ENCODE peak calls at places on chromosomes 13 and 19, in nine cellular contexts. Z is left lung, G is body of pancreas, C is tibial nerve, O is kidney, Q is AG04450, U is RWPE1, M is uterus, W is adrenal gland. Y is an unnamed sample.

GRCh38 chr13:46648166-46648607 is 95.2 kb downstream of the LRCH1 start:
- DNase-seq in O (no peak), G (peak; percentile 66), C (no peak), M (no peak), U (no peak), Z (no peak), Q (no peak), W (no peak), Y (no peak)

GRCh38 chr13:27921961-27922910 is 2.4 kb downstream of the PDX1 start:
- DNase-seq in O (no peak), Q (no peak), W (no peak), Z (no peak), M (no peak), U (no peak), C (no peak), G (no peak), Y (no peak)

GRCh38 chr19:3880471-3881271 is at the start of gene ATCAY:
- DNase-seq in U (no peak), M (no peak), O (no peak), Z (no peak), W (peak; percentile 84), C (no peak), Q (no peak), G (no peak), Y (no peak)

GRCh38 chr13:109497917-109498316 is 288.5 kb downstream of the IRS2 start:
- DNase-seq in W (no peak), G (no peak), Q (no peak), U (no peak), Z (no peak), O (no peak), C (no peak), M (no peak), Y (no peak)

GRCh38 chr13:51759240-51759639 is 44.7 kb downstream of the DHRS12 start:
- DNase-seq in Z (no peak), U (no peak), W (no peak), C (no peak), G (no peak), M (no peak), O (no peak), Q (peak; percentile 29), Y (no peak)

GRCh38 chr13:28531195-28531955 is 36.4 kb upstream of the FLT1 start:
- DNase-seq in G (peak; percentile 19), M (no peak), Z (no peak), U (no peak), C (no peak), O (no peak), W (peak; percentile 70), Q (no peak), Y (no peak)

GRCh38 chr19:45470147-45471081 is 2.6 kb downstream of the FOSB start:
- DNase-seq in W (peak; percentile 66), Q (no peak), U (peak; percentile 48), M (peak; percentile 48), O (peak; percentile 83), C (peak; percentile 32), Z (peak; percentile 76), G (no peak), Y (peak; percentile 72)

GRCh38 chr13:31970237-31970930 is 61.2 kb upstream of the FRY start:
- DNase-seq in M (no peak), G (no peak), C (no peak), U (peak; percentile 27), Q (peak; percentile 33), Z (no peak), W (no peak), O (no peak), Y (no peak)

GRCh38 chr13:56720841-56721240 is 419.9 kb upstream of the PRR20A start:
- DNase-seq in M (no peak), U (peak; percentile 20), W (no peak), O (no peak), G (no peak), Z (no peak), C (no peak), Q (no peak), Y (no peak)

GRCh38 chr13:101473458-101473857 is 21.0 kb downstream of the ITGBL1 start:
- DNase-seq in G (no peak), O (no peak), Q (peak; percentile 63), U (no peak), C (no peak), Z (no peak), W (no peak), M (no peak), Y (no peak)

GRCh38 chr19:55257461-55258411 is 1.1 kb downstream of the PPP6R1 start:
- DNase-seq in U (peak; percentile 50), Z (peak; percentile 74), W (no peak), Q (no peak), M (peak; percentile 25), C (no peak), G (no peak), O (peak; percentile 72), Y (no peak)

GRCh38 chr19:52398091-52398461 is 427 bp downstream of the ZNF528 start:
- DNase-seq in O (no peak), Q (no peak), W (no peak), M (no peak), Z (no peak), G (peak; percentile 2), U (peak; percentile 6), C (no peak), Y (peak; percentile 65)

GRCh38 chr13:48403929-48404328 is 9.0 kb downstream of the LPAR6 start:
- DNase-seq in O (no peak), W (no peak), Q (no peak), Z (no peak), C (no peak), G (peak; percentile 3), M (no peak), U (no peak), Y (no peak)

GRCh38 chr19:28535352-28535775 is 677.6 kb downstream of the UQCRFS1 start:
- DNase-seq in M (no peak), O (no peak), W (no peak), Z (no peak), C (no peak), U (no peak), Q (no peak), G (no peak), Y (no peak)

GRCh38 chr13:40993987-40994386 is 25.1 kb downstream of the ELF1 start:
- DNase-seq in O (no peak), M (no peak), G (peak; percentile 89), C (no peak), W (no peak), Z (no peak), U (peak; percentile 92), Q (no peak), Y (no peak)

GRCh38 chr19:35353635-35354034 is 4.6 kb upstream of the FFAR3 start:
- DNase-seq in U (no peak), Z (peak; percentile 10), Q (no peak), C (no peak), W (no peak), O (peak; percentile 4), G (no peak), M (no peak), Y (no peak)

GRCh38 chr19:27618006-27618405 is 1594.9 kb downstream of the UQCRFS1 start:
- DNase-seq in O (no peak), W (no peak), Z (no peak), C (no peak), G (no peak), Q (no peak), U (no peak), M (no peak), Y (no peak)

DNA sequence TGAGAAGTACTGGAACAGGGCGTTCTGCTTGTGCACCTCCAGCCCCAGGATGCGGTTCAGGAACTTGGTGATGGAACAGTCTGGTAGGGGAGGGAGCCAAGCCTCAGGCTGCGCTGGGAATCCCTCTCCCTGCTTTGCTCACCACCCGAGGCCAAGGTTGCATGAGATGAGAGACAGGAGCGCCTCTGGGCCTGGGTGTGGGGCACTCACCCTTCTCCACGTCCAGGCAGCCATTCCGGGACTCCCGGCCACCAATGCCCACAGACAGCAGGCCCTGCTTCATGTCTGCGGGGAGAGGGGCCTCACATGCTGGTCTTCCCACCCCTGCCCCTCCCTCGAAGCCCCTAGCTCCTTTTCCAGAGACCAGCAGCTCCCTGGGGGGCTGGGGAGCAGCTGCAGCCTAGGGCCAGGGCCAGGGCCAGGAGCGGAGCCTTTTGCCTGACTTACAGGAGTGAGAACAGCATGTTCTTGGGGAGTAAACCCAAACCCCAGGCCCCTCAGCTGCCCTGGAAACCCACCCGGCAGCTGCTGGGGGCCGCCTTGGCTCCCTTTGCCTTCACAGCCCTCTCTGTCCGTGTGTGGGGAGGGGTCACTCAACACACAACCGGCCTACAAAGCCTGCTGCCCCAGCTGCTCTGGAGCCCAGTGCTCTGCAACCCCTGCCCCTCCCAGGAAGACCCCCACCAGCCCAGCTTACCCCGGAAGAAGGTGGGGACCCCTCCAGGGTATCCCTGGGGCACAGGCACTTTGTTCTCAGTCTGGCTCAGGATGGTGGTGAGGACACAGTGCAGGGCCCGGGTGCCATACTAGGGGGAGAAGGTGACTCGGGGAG is 7.2 kb downstream of the GPX4 start:
- DNase-seq in Q (no peak), G (no peak), C (no peak), U (no peak), M (no peak), W (peak; percentile 85), Z (no peak), O (peak; percentile 66), Y (no peak)
- H3K27ac ChIP-seq in Q (peak overlapping the region; percentile 31), G (no peak overlapping the region), C (peak overlapping the region; percentile 25), U (peak overlapping the region; percentile 100), M (no peak overlapping the region), W (peak overlapping the region; percentile 69), Z (no peak overlapping the region), O (no peak overlapping the region), Y (peak overlapping the region; percentile 79)

DNA sequence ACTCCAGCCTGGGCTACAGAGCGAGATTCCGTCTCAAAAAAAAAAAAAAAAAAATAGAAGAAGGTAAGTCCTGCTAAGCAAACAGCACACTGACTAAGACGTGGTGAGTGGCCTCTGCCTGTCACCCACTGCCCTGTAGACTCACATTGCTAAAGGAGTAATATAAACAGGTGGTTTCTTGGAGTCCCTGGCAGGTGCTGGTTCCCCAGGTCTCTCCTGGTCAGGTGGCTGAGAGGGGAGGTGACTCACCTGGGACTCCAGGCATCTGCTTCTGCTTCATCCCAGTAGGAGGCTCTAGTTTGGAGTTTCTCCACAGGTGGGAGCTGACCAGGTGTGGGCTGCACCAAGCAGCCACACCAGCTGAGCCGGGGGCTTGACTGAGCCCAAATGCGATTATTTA is at the start of gene OR10H1:
- DNase-seq in M (no peak), U (peak; percentile 36), C (no peak), G (peak; percentile 73), W (no peak), Q (no peak), Z (no peak), O (no peak), Y (no peak)
- TF ChIP-seq CTCF in M (no peak), U (no peak), C (no peak), G (no peak), W (no peak), Q (no peak), Z (no peak), O (no peak), Y (no peak)

DNA sequence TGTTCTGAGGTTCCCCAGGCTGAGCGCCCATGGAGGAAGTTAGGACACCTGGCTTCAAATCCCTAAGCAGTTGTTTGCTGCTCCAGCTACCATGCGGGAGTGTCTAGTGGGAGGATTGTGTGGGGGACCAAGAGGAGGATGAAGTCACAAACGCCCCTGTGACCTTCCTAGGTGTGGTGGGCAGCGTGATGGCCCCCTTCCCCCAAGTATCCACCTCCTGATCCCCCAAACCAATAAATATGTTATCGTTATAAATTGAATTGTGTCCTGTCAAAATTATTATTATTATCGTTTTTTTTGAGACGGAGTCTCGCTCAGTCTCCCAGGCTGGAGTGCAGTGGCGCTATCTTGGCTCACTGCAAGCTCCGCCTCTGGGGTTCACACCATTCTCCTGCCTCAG is at the start of gene SLC25A41:
- DNase-seq in M (no peak), Q (no peak), G (no peak), W (no peak), O (no peak), U (no peak), Z (no peak), C (no peak), Y (no peak)
- H3K27ac ChIP-seq in M (no peak within 1 kb of the TSS), Q (no peak within 1 kb of the TSS), G (no peak within 1 kb of the TSS), W (no peak within 1 kb of the TSS), O (no peak within 1 kb of the TSS), U (no peak within 1 kb of the TSS), Z (no peak within 1 kb of the TSS), C (no peak within 1 kb of the TSS), Y (no peak within 1 kb of the TSS)

GRCh38 chr13:103772576-103772975 is 706.4 kb upstream of the SLC10A2 start:
- DNase-seq in Z (no peak), W (no peak), U (no peak), C (no peak), G (no peak), M (no peak), Q (no peak), O (no peak), Y (no peak)
- TF ChIP-seq CTCF in Z (no peak), W (no peak), U (peak; percentile 10), C (no peak), G (no peak), M (no peak), Q (no peak), O (no peak), Y (no peak)